ENCODE peak calls at places on chromosomes 3 and 15, in four cellular contexts. One of them, this sample, is unnamed.

GRCh38 chr3:158977497-158977896 is 175.6 kb downstream of the MFSD1 start:
- DNase-seq in K562: no peak
- DNase-seq in H1: no peak
- DNase-seq in GM12878: no peak
- DNase-seq in this sample: no peak

GRCh38 chr3:107241217-107241616 is 136.0 kb upstream of the CCDC54 start:
- DNase-seq in K562: peak
- DNase-seq in H1: no peak
- DNase-seq in GM12878: no peak
- DNase-seq in this sample: no peak

GRCh38 chr3:149726716-149727407 is 25.4 kb downstream of the COMMD2 start:
- DNase-seq in K562: no peak
- DNase-seq in H1: no peak
- DNase-seq in GM12878: peak
- DNase-seq in this sample: no peak

GRCh38 chr15:39235084-39235795 is 345.6 kb upstream of the THBS1 start:
- DNase-seq in K562: no peak
- DNase-seq in H1: no peak
- DNase-seq in GM12878: no peak
- DNase-seq in this sample: no peak

GRCh38 chr15:64112077-64112772 is 16.4 kb downstream of the SNX1 start:
- DNase-seq in K562: no peak
- DNase-seq in H1: no peak
- DNase-seq in GM12878: no peak
- DNase-seq in this sample: peak

GRCh38 chr15:56736308-56736707 is 3.0 kb upstream of the ZNF280D start:
- DNase-seq in K562: peak
- DNase-seq in H1: no peak
- DNase-seq in GM12878: no peak
- DNase-seq in this sample: peak

GRCh38 chr15:62453979-62454378 is 288.9 kb upstream of the C2CD4B start:
- DNase-seq in K562: no peak
- DNase-seq in H1: no peak
- DNase-seq in GM12878: no peak
- DNase-seq in this sample: no peak

GRCh38 chr3:39812537-39812936 is 3.1 kb downstream of the MYRIP start:
- DNase-seq in K562: peak
- DNase-seq in H1: no peak
- DNase-seq in GM12878: no peak
- DNase-seq in this sample: peak

GRCh38 chr3:48561045-48561736 is 2.4 kb downstream of the UCN2 start:
- DNase-seq in K562: peak
- DNase-seq in H1: peak
- DNase-seq in GM12878: no peak
- DNase-seq in this sample: peak

GRCh38 chr3:43014216-43014615 is 35.1 kb downstream of the GASK1A start:
- DNase-seq in K562: no peak
- DNase-seq in H1: no peak
- DNase-seq in GM12878: no peak
- DNase-seq in this sample: no peak

GRCh38 chr3:20320489-20320888 is 134.5 kb upstream of the SGO1 start:
- DNase-seq in K562: no peak
- DNase-seq in H1: no peak
- DNase-seq in GM12878: no peak
- DNase-seq in this sample: peak

GRCh38 chr3:123520656-123521055 is 64.2 kb downstream of the HACD2 start:
- DNase-seq in K562: no peak
- DNase-seq in H1: no peak
- DNase-seq in GM12878: no peak
- DNase-seq in this sample: no peak

GRCh38 chr15:72033285-72033684 is 84.7 kb downstream of the MYO9A start:
- DNase-seq in K562: no peak
- DNase-seq in H1: no peak
- DNase-seq in GM12878: no peak
- DNase-seq in this sample: no peak

GRCh38 chr3:11238880-11239279 is 33.3 kb upstream of the ATG7 start:
- DNase-seq in K562: no peak
- DNase-seq in H1: no peak
- DNase-seq in GM12878: no peak
- DNase-seq in this sample: no peak

GRCh38 chr3:73685061-73685460 is 60.3 kb upstream of the PDZRN3 start:
- DNase-seq in K562: no peak
- DNase-seq in H1: no peak
- DNase-seq in GM12878: no peak
- DNase-seq in this sample: no peak

GRCh38 chr3:113185436-113185835 is 25.9 kb upstream of the BOC start:
- DNase-seq in K562: no peak
- DNase-seq in H1: no peak
- DNase-seq in GM12878: no peak
- DNase-seq in this sample: no peak

GRCh38 chr3:182989566-182989965 is 9.2 kb upstream of the DCUN1D1 start:
- DNase-seq in K562: no peak
- DNase-seq in H1: no peak
- DNase-seq in GM12878: no peak
- DNase-seq in this sample: no peak

GRCh38 chr3:24519368-24520100 is 24.9 kb upstream of the THRB start:
- DNase-seq in K562: peak
- DNase-seq in H1: no peak
- DNase-seq in GM12878: peak
- DNase-seq in this sample: peak

GRCh38 chr3:179463299-179463698 is 12.0 kb upstream of the GNB4 start:
- DNase-seq in K562: no peak
- DNase-seq in H1: no peak
- DNase-seq in GM12878: no peak
- DNase-seq in this sample: no peak

GRCh38 chr15:99566157-99566900 is 545 bp downstream of the MEF2A start:
- DNase-seq in K562: peak
- DNase-seq in H1: peak
- DNase-seq in GM12878: no peak
- DNase-seq in this sample: no peak

GRCh38 chr15:78097667-78098066 is 5.3 kb downstream of the SH2D7 start:
- DNase-seq in K562: no peak
- DNase-seq in H1: no peak
- DNase-seq in GM12878: no peak
- DNase-seq in this sample: no peak

GRCh38 chr3:17579289-17580031 is 163.0 kb downstream of the TBC1D5 start:
- DNase-seq in K562: peak
- DNase-seq in H1: no peak
- DNase-seq in GM12878: peak
- DNase-seq in this sample: no peak

GRCh38 chr3:65729973-65730372 is 308.7 kb downstream of the MAGI1 start:
- DNase-seq in K562: no peak
- DNase-seq in H1: no peak
- DNase-seq in GM12878: no peak
- DNase-seq in this sample: no peak

GRCh38 chr15:70902105-70902504 is 9.5 kb downstream of the LRRC49 start:
- DNase-seq in K562: no peak
- DNase-seq in H1: no peak
- DNase-seq in GM12878: no peak
- DNase-seq in this sample: no peak

GRCh38 chr3:185586644-185586964 is 509 bp downstream of the SENP2 start:
- DNase-seq in K562: no peak
- DNase-seq in H1: no peak
- DNase-seq in GM12878: no peak
- DNase-seq in this sample: peak

GRCh38 chr15:40637221-40637745 is 43.2 kb downstream of the KNL1 start:
- DNase-seq in K562: no peak
- DNase-seq in H1: no peak
- DNase-seq in GM12878: no peak
- DNase-seq in this sample: no peak

GRCh38 chr3:73727117-73727802 is 102.5 kb upstream of the PDZRN3 start:
- DNase-seq in K562: no peak
- DNase-seq in H1: peak
- DNase-seq in GM12878: no peak
- DNase-seq in this sample: no peak

GRCh38 chr15:78195735-78196201 is 38.6 kb downstream of the ACSBG1 start:
- DNase-seq in K562: peak
- DNase-seq in H1: peak
- DNase-seq in GM12878: no peak
- DNase-seq in this sample: peak

GRCh38 chr3:50372349-50372748 is 13.0 kb upstream of the TMEM115 start:
- DNase-seq in K562: peak
- DNase-seq in H1: no peak
- DNase-seq in GM12878: no peak
- DNase-seq in this sample: no peak

GRCh38 chr3:25460751-25461150 is 32.7 kb downstream of the RARB start:
- DNase-seq in K562: no peak
- DNase-seq in H1: no peak
- DNase-seq in GM12878: peak
- DNase-seq in this sample: no peak

GRCh38 chr15:85709250-85709649 is 85.5 kb downstream of the KLHL25 start:
- DNase-seq in K562: no peak
- DNase-seq in H1: no peak
- DNase-seq in GM12878: no peak
- DNase-seq in this sample: no peak

DNA sequence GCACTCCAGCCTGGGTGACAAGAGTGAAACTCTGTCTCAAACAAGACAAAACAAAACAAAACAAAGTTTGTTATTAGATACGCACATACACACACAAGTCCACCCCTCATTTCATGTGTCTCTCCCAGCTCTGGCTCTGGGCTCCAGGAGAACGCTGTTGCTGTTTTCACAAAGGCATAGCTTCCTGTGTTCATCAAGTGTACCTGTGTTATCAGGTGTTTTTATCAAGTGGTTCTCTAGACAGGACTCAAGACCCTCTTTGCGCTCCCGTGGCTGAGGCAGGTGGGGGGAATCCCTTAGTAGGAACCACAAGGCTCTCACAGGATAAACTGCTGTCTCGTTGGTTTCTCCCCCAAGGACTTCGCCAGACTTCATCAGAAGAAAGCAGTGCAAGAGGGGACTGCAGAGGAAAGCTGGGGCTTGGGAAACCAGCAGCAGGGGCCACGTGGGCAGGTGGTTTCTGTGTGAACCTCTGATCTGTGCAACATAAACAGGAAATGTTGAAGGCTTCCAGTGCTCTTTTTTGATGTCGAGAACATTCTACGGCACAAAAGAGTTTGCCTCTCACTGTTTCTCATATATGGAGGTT is 6.9 kb upstream of the PPP1R2 start:
- DNase-seq in K562: no peak
- DNase-seq in H1: no peak
- DNase-seq in GM12878: peak
- DNase-seq in this sample: peak
- H3K9ac ChIP-seq in K562: no peak
- H3K9ac ChIP-seq in H1: no peak
- H3K9ac ChIP-seq in GM12878: peak
- H3K9ac ChIP-seq in this sample: peak

GRCh38 chr3:94671078-94671477 is 608.2 kb downstream of the NSUN3 start:
- DNase-seq in K562: no peak
- DNase-seq in H1: no peak
- DNase-seq in GM12878: no peak
- DNase-seq in this sample: no peak
- TF ChIP-seq HDAC6 in K562: no peak
- TF ChIP-seq HDAC6 in H1: no peak
- TF ChIP-seq HDAC6 in GM12878: no peak
- TF ChIP-seq HDAC6 in this sample: no peak

DNA sequence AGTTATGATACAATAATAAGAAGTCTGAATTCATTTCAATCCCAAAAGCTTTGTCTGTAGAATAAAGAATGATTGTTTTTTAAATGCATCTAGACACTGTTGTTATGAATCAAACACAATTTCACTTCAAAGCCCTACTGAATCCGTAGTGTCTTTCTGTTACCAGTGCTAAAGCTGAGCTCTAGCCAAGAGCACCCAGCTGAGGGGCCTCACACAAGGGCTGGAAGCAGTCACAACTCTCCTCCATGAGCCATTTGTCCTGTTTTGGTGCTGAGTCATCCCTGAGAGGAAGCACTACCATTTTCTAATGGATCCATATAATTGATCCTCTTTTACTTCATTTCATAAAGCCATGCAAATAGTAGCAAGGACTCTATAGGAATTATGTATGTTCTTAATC is 158.2 kb upstream of the ANKRD28 start:
- DNase-seq in K562: no peak
- DNase-seq in H1: no peak
- DNase-seq in GM12878: no peak
- DNase-seq in this sample: no peak
- TF ChIP-seq CHD2 in K562: no peak
- TF ChIP-seq CHD2 in H1: no peak
- TF ChIP-seq CHD2 in GM12878: no peak
- TF ChIP-seq CHD2 in this sample: no peak

GRCh38 chr3:100591411-100591810 is 18.0 kb upstream of the ADGRG7 start:
- DNase-seq in K562: no peak
- DNase-seq in H1: no peak
- DNase-seq in GM12878: no peak
- DNase-seq in this sample: no peak

GRCh38 chr3:100588251-100588650 is 21.1 kb upstream of the ADGRG7 start:
- DNase-seq in K562: no peak
- DNase-seq in H1: no peak
- DNase-seq in GM12878: no peak
- DNase-seq in this sample: no peak

GRCh38 chr3:100590114-100590839 is 19.1 kb upstream of the ADGRG7 start:
- DNase-seq in K562: peak
- DNase-seq in H1: peak
- DNase-seq in GM12878: peak
- DNase-seq in this sample: peak

GRCh38 chr3:100586832-100587231 is 22.6 kb upstream of the ADGRG7 start:
- DNase-seq in K562: no peak
- DNase-seq in H1: no peak
- DNase-seq in GM12878: no peak
- DNase-seq in this sample: no peak

DNA sequence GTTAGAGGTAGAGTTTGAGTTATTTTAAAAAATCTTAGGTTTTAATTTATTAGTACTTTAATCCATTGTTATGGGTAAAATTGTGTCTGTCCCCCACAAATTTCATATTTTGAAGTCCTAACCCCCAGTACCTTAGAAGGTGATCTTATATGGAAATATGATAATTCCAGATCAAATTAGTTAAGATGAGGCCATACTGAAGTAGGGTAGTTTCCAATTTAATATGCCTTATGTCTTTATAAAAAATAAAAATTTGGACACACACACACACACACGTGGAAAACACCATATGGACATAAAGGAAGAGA is 18.6 kb upstream of the ADGRG7 start:
- DNase-seq in K562: no peak
- DNase-seq in H1: no peak
- DNase-seq in GM12878: no peak
- DNase-seq in this sample: no peak
- H3K9ac ChIP-seq in K562: no peak
- H3K9ac ChIP-seq in H1: no peak
- H3K9ac ChIP-seq in GM12878: no peak
- H3K9ac ChIP-seq in this sample: no peak